ENCODE peak calls at places on chromosomes 4 and X, in five cellular contexts. N is left lung, D is left ventricle myocardium inferior, P is PC-9, W is suprapubic skin. K is an unnamed sample.
A peak's percentile ranks its signal among the peaks of the same experiment; 100 is the strongest.

GRCh38 chrX:44828008-44828605 is 15.7 kb upstream of the DUSP21 start:
- DNase-seq in N (no peak), D (no peak), P (no peak), W (no peak), K (peak; percentile 69)

GRCh38 chr4:137909910-137910309 is 332.2 kb downstream of the SLC7A11 start:
- DNase-seq in N (no peak), D (no peak), P (no peak), W (no peak), K (no peak)

GRCh38 chr4:108861339-108861738 is 98.5 kb upstream of the ETNPPL start:
- DNase-seq in N (no peak), D (no peak), P (peak; percentile 3), W (no peak), K (no peak)

GRCh38 chrX:134406230-134406794 is 53.7 kb upstream of the HPRT1 start:
- DNase-seq in N (no peak), D (no peak), P (no peak), W (no peak), K (no peak)

GRCh38 chr4:7646384-7647061 is 211.8 kb upstream of the PSAPL1 start:
- DNase-seq in N (no peak), D (no peak), P (no peak), W (no peak), K (peak; percentile 54)

GRCh38 chrX:12947545-12948235 is 27.2 kb upstream of the TMSB4X start:
- DNase-seq in N (no peak), D (no peak), P (no peak), W (no peak), K (no peak)

GRCh38 chr4:128468485-128468989 is 180.9 kb upstream of the PGRMC2 start:
- DNase-seq in N (peak; percentile 69), D (no peak), P (no peak), W (peak; percentile 87), K (peak; percentile 95)

GRCh38 chr4:165556383-165556782 is 177.6 kb downstream of the CPE start:
- DNase-seq in N (no peak), D (no peak), P (no peak), W (no peak), K (no peak)

GRCh38 chr4:143559757-143560147 is 46.2 kb downstream of the SMARCA5 start:
- DNase-seq in N (no peak), D (no peak), P (no peak), W (no peak), K (no peak)

GRCh38 chrX:150683536-150684146 is 9.6 kb upstream of the MTMR1 start:
- DNase-seq in N (no peak), D (no peak), P (peak; percentile 21), W (no peak), K (no peak)

GRCh38 chrX:37955273-37955672 is 51.1 kb upstream of the SYTL5 start:
- DNase-seq in N (no peak), D (no peak), P (no peak), W (no peak), K (no peak)

GRCh38 chrX:10529344-10529743 is 91.0 kb downstream of the MID1 start:
- DNase-seq in N (no peak), D (no peak), P (no peak), W (no peak), K (peak; percentile 79)

GRCh38 chr4:104524591-104524990 is 29.9 kb upstream of the CXXC4 start:
- DNase-seq in N (no peak), D (no peak), P (no peak), W (no peak), K (no peak)

GRCh38 chr4:2272026-2272827 is 10.3 kb upstream of the MXD4 start:
- DNase-seq in N (no peak), D (no peak), P (no peak), W (no peak), K (no peak)

GRCh38 chr4:121758896-121759568 is 5.9 kb downstream of the SMIM43 start:
- DNase-seq in N (no peak), D (no peak), P (no peak), W (no peak), K (peak; percentile 44)

GRCh38 chr4:945274-946102 is 13.2 kb downstream of the TMEM175 start:
- DNase-seq in N (no peak), D (no peak), P (no peak), W (no peak), K (no peak)

GRCh38 chr4:140284449-140284848 is 89.0 kb upstream of the SCOC start:
- DNase-seq in N (no peak), D (no peak), P (no peak), W (no peak), K (no peak)

GRCh38 chr4:128653514-128654420 is 155.7 kb upstream of the JADE1 start:
- DNase-seq in N (no peak), D (peak; percentile 56), P (no peak), W (no peak), K (peak; percentile 46)

GRCh38 chrX:12970691-12971202 is 4.2 kb upstream of the TMSB4X start:
- DNase-seq in N (no peak), D (no peak), P (no peak), W (no peak), K (peak; percentile 67)

GRCh38 chr4:184384056-184384809 is 90.1 kb downstream of the IRF2 start:
- DNase-seq in N (no peak), D (no peak), P (peak; percentile 44), W (no peak), K (peak; percentile 94)

GRCh38 chr4:76811604-76812412 is 86.1 kb downstream of the SOWAHB start:
- DNase-seq in N (no peak), D (peak; percentile 45), P (no peak), W (no peak), K (peak; percentile 88)

GRCh38 chrX:149151805-149152757 is 353.0 kb downstream of the IDS start:
- DNase-seq in N (no peak), D (no peak), P (no peak), W (no peak), K (peak; percentile 76)

GRCh38 chr4:40672528-40673522 is 43.2 kb upstream of the RBM47 start:
- DNase-seq in N (peak; percentile 55), D (peak; percentile 15), P (peak; percentile 70), W (no peak), K (peak; percentile 95)

GRCh38 chr4:138223191-138223910 is 18.8 kb downstream of the SLC7A11 start:
- DNase-seq in N (no peak), D (no peak), P (no peak), W (no peak), K (no peak)

GRCh38 chr4:7766086-7766485 is 173.6 kb downstream of the AFAP1 start:
- DNase-seq in N (no peak), D (no peak), P (no peak), W (no peak), K (no peak)

GRCh38 chr4:5118091-5118786 is 67.0 kb downstream of the STK32B start:
- DNase-seq in N (no peak), D (no peak), P (no peak), W (no peak), K (no peak)

GRCh38 chr4:108372678-108373077 is 203.9 kb upstream of the LEF1 start:
- DNase-seq in N (no peak), D (no peak), P (no peak), W (no peak), K (no peak)

GRCh38 chr4:108175966-108176365 is 7.2 kb upstream of the LEF1 start:
- DNase-seq in N (no peak), D (no peak), P (no peak), W (no peak), K (no peak)

DNA sequence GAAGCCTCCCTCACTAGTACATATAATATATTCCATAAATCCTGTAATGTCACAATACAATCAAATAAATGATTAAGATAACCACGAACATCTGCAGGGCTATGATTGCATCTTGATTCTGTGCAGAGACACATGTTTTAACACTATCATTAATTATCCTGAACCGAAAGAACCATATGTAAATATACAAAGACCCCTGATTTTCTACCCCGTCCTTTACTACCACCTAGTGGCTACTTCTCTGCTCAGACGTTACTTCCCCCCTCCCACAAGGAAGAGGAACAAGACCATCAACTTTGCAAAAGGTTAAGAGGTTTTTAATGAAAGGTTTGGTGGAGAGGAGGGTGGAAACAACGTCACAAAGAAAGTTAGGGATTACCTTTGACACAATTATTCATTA is 134.0 kb downstream of the COL4A6 start:
- DNase-seq in N (no peak), D (no peak), P (no peak), W (no peak), K (no peak)
- TF ChIP-seq CTCF in N (no peak), D (peak; percentile 42), P (peak; percentile 58), W (peak; percentile 2), K (peak; percentile 12)

GRCh38 chr4:151325320-151326246 is at the start of gene SH3D19:
- DNase-seq in N (peak; percentile 85), D (peak; percentile 76), P (peak; percentile 82), W (peak; percentile 85), K (peak; percentile 59)
- H3K4me3 ChIP-seq in N (peak within 1 kb of the TSS; percentile 46), D (peak within 1 kb of the TSS; percentile 77), P (peak within 1 kb of the TSS; percentile 67), W (peak within 1 kb of the TSS; percentile 94), K (peak within 1 kb of the TSS; percentile 73)

DNA sequence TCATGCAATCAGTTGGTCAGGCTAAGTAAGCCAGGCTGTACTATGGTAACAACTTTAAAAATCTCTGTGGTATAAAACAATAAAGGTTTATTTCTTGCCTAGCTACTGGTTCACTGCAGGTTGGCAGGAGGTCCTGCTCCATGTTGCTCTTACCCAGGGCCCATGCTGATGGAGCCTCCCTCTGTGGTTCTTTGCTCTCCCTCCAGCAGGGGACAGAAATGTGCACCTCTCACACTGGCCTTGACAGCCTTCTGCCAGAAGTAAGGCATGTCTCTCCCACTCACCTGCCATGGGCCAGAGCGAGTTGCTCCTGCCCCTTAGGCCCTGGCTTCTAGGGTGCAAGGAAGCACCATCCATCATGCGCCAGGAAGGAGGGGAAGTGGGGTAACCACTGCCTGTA is 31.1 kb downstream of the CLDN22 start:
- DNase-seq in N (no peak), D (no peak), P (no peak), W (no peak), K (no peak)
- TF ChIP-seq CTCF in N (no peak), D (no peak), P (no peak), W (no peak), K (no peak)

DNA sequence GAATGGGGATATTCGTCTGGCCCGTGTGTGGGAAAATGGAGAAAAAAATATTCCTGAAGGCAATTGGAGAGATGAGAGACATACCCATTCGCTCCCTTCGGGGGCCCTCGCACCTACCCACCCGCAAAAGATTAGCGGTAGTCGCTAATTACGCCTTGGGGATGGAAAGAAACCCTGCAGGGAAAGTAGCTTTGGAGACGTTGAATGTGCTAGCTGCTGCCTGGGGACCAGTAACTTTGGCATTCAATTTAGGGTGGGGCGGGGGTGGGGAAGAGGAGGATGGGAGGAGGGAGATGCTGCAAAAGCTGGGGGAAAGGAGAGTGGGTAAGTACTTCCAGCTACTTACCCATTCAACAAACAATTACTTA is 407 bp upstream of the ZC4H2 start:
- DNase-seq in N (no peak), D (no peak), P (no peak), W (no peak), K (no peak)
- H3K4me3 ChIP-seq in N (peak overlapping the region; percentile 34), D (peak overlapping the region; percentile 72), P (no peak overlapping the region), W (peak overlapping the region; percentile 57), K (peak overlapping the region; percentile 69)

GRCh38 chr4:117447925-117448324 is 362.5 kb upstream of the TRAM1L1 start:
- DNase-seq in N (no peak), D (no peak), P (no peak), W (no peak), K (no peak)
- TF ChIP-seq CTCF in N (no peak), D (no peak), P (peak; percentile 35), W (no peak), K (no peak)

K was measured in AG10803.